ENCODE peak calls at places on chromosomes 4 and X, in four cellular contexts. K is OCI-LY7, I is heart right ventricle, H is sigmoid colon. Q is an unnamed sample.

GRCh38 chrX:153633607-153634180 is 13.3 kb upstream of the DUSP9 start:
- DNase-seq in K (no peak), I (no peak), H (peak; percentile 38), Q (no peak)

GRCh38 chr4:25466966-25467697 is 90.1 kb downstream of the ANAPC4 start:
- DNase-seq in H (no peak), I (no peak), K (no peak), Q (no peak)

GRCh38 chr4:6343950-6344408 is 74.3 kb downstream of the WFS1 start:
- DNase-seq in K (peak; percentile 30), I (no peak), H (no peak), Q (peak; percentile 68)

GRCh38 chr4:620851-621261 is 4.5 kb upstream of the PDE6B start:
- DNase-seq in I (no peak), K (no peak), H (no peak), Q (no peak)

GRCh38 chr4:7842384-7843279 is 97.0 kb downstream of the AFAP1 start:
- DNase-seq in K (no peak), I (peak; percentile 48), H (peak; percentile 90), Q (no peak)

GRCh38 chr4:180560896-180561295 is 1682.3 kb upstream of the TENM3 start:
- DNase-seq in I (no peak), K (no peak), H (no peak), Q (no peak)

GRCh38 chrX:148933881-148934280 is 433.5 kb downstream of the AFF2 start:
- DNase-seq in K (no peak), H (no peak), I (no peak), Q (no peak)

GRCh38 chrX:39063037-39063436 is 261.8 kb downstream of the MID1IP1 start:
- DNase-seq in H (no peak), I (no peak), K (no peak), Q (no peak)

GRCh38 chr4:124090007-124090406 is 622.5 kb downstream of the ANKRD50 start:
- DNase-seq in H (no peak), I (no peak), K (no peak), Q (no peak)

GRCh38 chr4:91837608-91838029 is 466.1 kb upstream of the GRID2 start:
- DNase-seq in K (no peak), I (no peak), H (no peak), Q (no peak)

GRCh38 chr4:102678695-102679335 is 82.0 kb downstream of the MANBA start:
- DNase-seq in I (no peak), H (no peak), K (no peak), Q (peak; percentile 2)

GRCh38 chr4:12041828-12042227 is 613.1 kb upstream of the HS3ST1 start:
- DNase-seq in I (no peak), H (no peak), K (no peak), Q (no peak)

GRCh38 chrX:56232221-56233082 is at the start of gene KLF8:
- DNase-seq in K (no peak), I (peak; percentile 43), H (peak; percentile 76), Q (peak; percentile 21)

GRCh38 chr4:66577922-66578321 is 907.6 kb upstream of the EPHA5 start:
- DNase-seq in I (no peak), H (no peak), K (no peak), Q (no peak)

GRCh38 chrX:22922961-22923360 is 76.8 kb upstream of the DDX53 start:
- DNase-seq in K (no peak), H (no peak), I (no peak), Q (no peak)

GRCh38 chr4:26509681-26510333 is 19.5 kb upstream of the CCKAR start:
- DNase-seq in I (no peak), H (no peak), K (no peak), Q (no peak)

GRCh38 chr4:88897180-88897579 is 159.8 kb downstream of the FAM13A start:
- DNase-seq in H (no peak), K (no peak), I (no peak), Q (no peak)

GRCh38 chr4:39565925-39566630 is 38.8 kb upstream of the UGDH start:
- DNase-seq in K (no peak), I (no peak), H (no peak), Q (no peak)

GRCh38 chr4:150342945-150343344 is 239.0 kb upstream of the MAB21L2 start:
- DNase-seq in I (peak; percentile 49), K (no peak), H (peak; percentile 75), Q (no peak)

GRCh38 chr4:92988301-92988700 is 684.5 kb downstream of the GRID2 start:
- DNase-seq in I (no peak), K (no peak), H (no peak), Q (no peak)

GRCh38 chr4:137610960-137611359 is 78.7 kb upstream of the PCDH18 start:
- DNase-seq in I (no peak), K (no peak), H (no peak), Q (peak; percentile 15)

GRCh38 chr4:73520821-73521220 is 39.3 kb downstream of the AFM start:
- DNase-seq in H (no peak), K (no peak), I (no peak), Q (no peak)

GRCh38 chr4:46329118-46329976 is 60.6 kb downstream of the GABRA2 start:
- DNase-seq in K (peak; percentile 13), H (no peak), I (no peak), Q (peak; percentile 7)

GRCh38 chr4:16641971-16642370 is 256.5 kb downstream of the LDB2 start:
- DNase-seq in K (no peak), H (no peak), I (no peak), Q (no peak)

GRCh38 chrX:12488220-12488619 is 303.0 kb upstream of the PRPS2 start:
- DNase-seq in H (no peak), K (no peak), I (no peak), Q (no peak)

GRCh38 chr4:70619778-70620177 is 8.8 kb upstream of the ENAM start:
- DNase-seq in K (no peak), H (no peak), I (no peak), Q (no peak)

GRCh38 chr4:23680616-23681518 is 209.0 kb downstream of the PPARGC1A start:
- DNase-seq in K (no peak), H (no peak), I (no peak), Q (no peak)

GRCh38 chr4:159137176-159137575 is 34.3 kb downstream of the RAPGEF2 start:
- DNase-seq in H (no peak), K (no peak), I (no peak), Q (no peak)

GRCh38 chr4:1277667-1278335 is 11.9 kb upstream of the MAEA start:
- DNase-seq in K (no peak), I (no peak), H (no peak), Q (no peak)

GRCh38 chr4:6779667-6780565 is 2.6 kb upstream of the KIAA0232 start:
- DNase-seq in K (no peak), I (no peak), H (no peak), Q (no peak)

GRCh38 chrX:40108084-40108958 is 10.6 kb upstream of the BCOR start:
- DNase-seq in H (peak; percentile 84), I (peak; percentile 26), K (no peak), Q (peak; percentile 71)

GRCh38 chr4:6632125-6632524 is 8.4 kb upstream of the MRFAP1 start:
- DNase-seq in K (no peak), H (no peak), I (no peak), Q (no peak)

DNA sequence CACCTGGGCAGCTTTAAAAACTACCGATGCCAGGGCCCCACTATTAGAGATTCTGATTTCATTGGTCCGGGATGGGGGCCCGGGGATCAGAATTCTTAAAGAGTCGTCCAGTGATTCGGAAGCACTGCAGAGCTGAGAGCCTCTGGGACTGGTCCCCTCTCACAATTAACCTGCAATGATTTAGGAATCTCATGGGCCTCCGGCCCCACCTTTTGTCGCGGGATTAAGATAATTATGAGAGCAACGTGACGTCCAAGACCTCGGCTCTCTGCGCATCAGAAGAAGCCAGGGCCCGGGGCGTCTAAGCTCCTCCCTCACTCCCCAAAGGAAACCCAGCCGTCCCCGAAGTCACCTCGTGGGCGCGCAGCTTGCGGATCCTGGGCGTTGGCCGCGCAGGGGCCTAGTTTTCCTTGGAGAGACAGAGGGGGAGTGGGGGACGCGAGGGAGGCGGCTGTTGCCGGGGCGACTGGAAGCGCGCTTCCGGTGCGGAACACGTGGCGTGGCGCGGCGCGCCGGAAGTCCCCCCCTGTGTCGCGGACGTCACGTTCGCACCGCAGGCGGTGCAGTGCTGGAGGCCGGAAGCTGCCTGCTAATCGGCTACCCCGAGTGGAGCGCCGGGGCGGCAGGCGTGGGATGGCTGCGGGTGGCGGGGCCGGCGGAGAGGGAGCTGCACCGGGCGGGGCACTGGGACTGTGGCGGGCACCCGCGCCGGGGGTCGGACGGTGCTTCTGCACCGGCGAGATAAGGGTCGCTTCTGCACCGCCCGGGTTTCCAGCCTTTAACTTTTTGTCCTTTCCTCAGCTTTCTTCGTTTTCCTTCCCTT is at the start of gene GEMIN8:
- DNase-seq in K (peak; percentile 88), I (peak; percentile 86), H (peak; percentile 94), Q (peak; percentile 88)
- TF ChIP-seq CTCF in K (no peak), I (no peak), H (no peak), Q (no peak)

GRCh38 chr4:43471950-43472349 is 579.4 kb downstream of the GRXCR1 start:
- DNase-seq in I (no peak), H (no peak), K (no peak), Q (no peak)
- TF ChIP-seq CTCF in I (no peak), H (no peak), K (peak; percentile 53), Q (no peak)

GRCh38 chrX:30821116-30821515 is 67.9 kb downstream of the TAB3 start:
- DNase-seq in I (no peak), H (no peak), K (peak; percentile 8), Q (no peak)

GRCh38 chrX:30822719-30823118 is 66.3 kb downstream of the TAB3 start:
- DNase-seq in H (no peak), K (no peak), I (no peak), Q (no peak)

GRCh38 chrX:30824275-30824674 is 64.8 kb downstream of the TAB3 start:
- DNase-seq in H (no peak), K (no peak), I (no peak), Q (no peak)

GRCh38 chrX:30819080-30819479 is 70.0 kb downstream of the TAB3 start:
- DNase-seq in H (no peak), K (no peak), I (no peak), Q (no peak)

DNA sequence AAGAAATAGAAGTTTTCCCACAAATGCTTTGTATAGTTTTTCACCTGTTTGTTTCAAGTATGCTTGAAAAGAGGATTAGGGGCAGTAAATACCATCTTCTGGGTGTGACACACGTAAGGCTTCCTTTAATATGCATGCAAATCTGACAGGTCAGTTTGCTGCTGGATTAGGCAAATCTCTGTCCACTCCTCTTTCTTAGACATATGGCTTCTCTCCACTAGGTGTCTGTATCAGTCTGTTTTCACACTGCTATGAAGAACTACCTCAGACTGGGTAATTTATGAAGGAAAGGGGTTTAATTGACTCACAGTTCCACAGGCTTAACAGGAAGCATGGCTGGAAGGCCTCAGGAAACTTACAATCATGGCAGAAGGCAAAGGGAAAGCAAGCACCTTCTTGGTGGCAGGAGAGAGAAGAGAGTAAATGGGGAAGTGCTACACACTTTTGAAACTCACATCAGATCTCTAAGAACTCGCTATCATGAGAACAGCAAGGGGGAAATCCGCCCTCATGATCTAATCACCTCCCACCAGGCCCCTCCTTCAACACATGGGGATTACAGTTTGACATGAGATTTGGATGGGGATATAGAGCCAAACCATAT is 66.9 kb downstream of the TAB3 start:
- DNase-seq in K (peak; percentile 51), H (no peak), I (no peak), Q (no peak)
- TF ChIP-seq CTCF in K (peak; percentile 51), H (no peak), I (no peak), Q (no peak)

DNA sequence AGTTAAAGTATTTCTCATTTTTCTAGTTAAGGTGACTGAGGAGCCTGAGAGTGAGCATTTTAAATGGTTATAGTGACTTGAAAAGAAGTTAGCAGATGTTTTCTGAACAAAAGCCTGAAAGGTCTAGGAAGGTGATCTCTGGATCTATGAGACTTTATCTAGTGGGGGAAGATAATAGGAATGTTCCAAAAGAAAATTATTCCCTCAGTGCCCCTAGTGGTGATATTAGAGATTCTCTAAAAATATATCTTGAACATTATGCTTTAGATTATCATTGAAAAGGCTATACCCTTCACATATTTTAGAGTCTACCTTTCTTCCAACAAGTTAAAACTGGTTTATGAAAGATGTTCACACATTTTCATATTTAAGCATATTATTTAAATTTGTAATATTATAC is 69.0 kb upstream of the SPANXN1 start:
- DNase-seq in H (no peak), K (no peak), I (no peak), Q (no peak)
- TF ChIP-seq CTCF in H (no peak), K (peak; percentile 59), I (no peak), Q (no peak)

Q was measured in Calu3.